ENCODE peak calls at places on chromosomes 6 and 20, in ten cellular contexts. D, B, L, P, F, H, K, W, G and X are unnamed samples.

GRCh38 chr20:25269057-25269832 is 21.4 kb downstream of the PYGB start:
- DNase-seq in D (peak), B (no peak), L (no peak), P (peak), F (no peak), H (no peak), K (no peak), W (no peak), G (peak), X (no peak)

GRCh38 chr6:12009904-12010634 is 2.0 kb upstream of the HIVEP1 start:
- DNase-seq in D (no peak), B (no peak), L (no peak), P (peak), F (no peak), H (no peak), K (peak), W (no peak), G (no peak), X (peak)

GRCh38 chr6:38391909-38392614 is 247.7 kb downstream of the BTBD9 start:
- DNase-seq in D (no peak), B (no peak), L (no peak), P (no peak), F (no peak), H (no peak), K (peak), W (no peak), G (no peak), X (no peak)

GRCh38 chr6:17584241-17584803 is 15.8 kb upstream of the FAM8A1 start:
- DNase-seq in D (no peak), B (peak), L (no peak), P (peak), F (peak), H (peak), K (peak), W (no peak), G (no peak), X (peak)

GRCh38 chr6:170233304-170234205 is 57.3 kb downstream of the DLL1 start:
- DNase-seq in D (no peak), B (no peak), L (no peak), P (no peak), F (no peak), H (no peak), K (no peak), W (no peak), G (peak), X (no peak)

GRCh38 chr20:5845686-5846651 is 95.8 kb downstream of the SHLD1 start:
- DNase-seq in D (no peak), B (no peak), L (no peak), P (peak), F (no peak), H (no peak), K (peak), W (no peak), G (no peak), X (no peak)

GRCh38 chr20:38357653-38358207 is 11.4 kb downstream of the LBP start:
- DNase-seq in D (no peak), B (no peak), L (no peak), P (no peak), F (no peak), H (peak), K (peak), W (no peak), G (no peak), X (no peak)

GRCh38 chr6:35737413-35738211 is 780 bp downstream of the ARMC12 start:
- DNase-seq in D (no peak), B (peak), L (no peak), P (peak), F (peak), H (peak), K (peak), W (no peak), G (no peak), X (peak)

GRCh38 chr20:1324598-1325172 is 4.3 kb downstream of the SDCBP2 start:
- DNase-seq in D (no peak), B (peak), L (peak), P (no peak), F (no peak), H (peak), K (peak), W (no peak), G (no peak), X (no peak)

GRCh38 chr20:6142348-6142993 is 19.6 kb upstream of the FERMT1 start:
- DNase-seq in D (peak), B (peak), L (peak), P (peak), F (peak), H (peak), K (peak), W (no peak), G (no peak), X (peak)

GRCh38 chr6:31749301-31750036 is 9.7 kb downstream of the MSH5 start:
- DNase-seq in D (no peak), B (no peak), L (no peak), P (no peak), F (no peak), H (no peak), K (no peak), W (no peak), G (no peak), X (no peak)

GRCh38 chr6:82363368-82364086 is at the start of gene TPBG:
- DNase-seq in D (peak), B (no peak), L (no peak), P (peak), F (peak), H (peak), K (peak), W (no peak), G (peak), X (peak)

GRCh38 chr20:52448513-52448912 is 256.9 kb upstream of the ZFP64 start:
- DNase-seq in D (no peak), B (no peak), L (no peak), P (no peak), F (no peak), H (peak), K (no peak), W (no peak), G (no peak), X (no peak)

GRCh38 chr6:71091946-71092345 is 135.1 kb upstream of the B3GAT2 start:
- DNase-seq in D (no peak), B (no peak), L (no peak), P (no peak), F (no peak), H (no peak), K (no peak), W (no peak), G (no peak), X (no peak)

GRCh38 chr6:29967379-29968010 is 25.2 kb downstream of the HLA-A start:
- DNase-seq in D (no peak), B (peak), L (no peak), P (peak), F (peak), H (peak), K (peak), W (no peak), G (no peak), X (peak)

GRCh38 chr20:51067792-51068191 is 44.9 kb upstream of the KCNG1 start:
- DNase-seq in D (no peak), B (no peak), L (no peak), P (no peak), F (no peak), H (no peak), K (no peak), W (no peak), G (no peak), X (peak)

GRCh38 chr6:145071836-145072235 is 663.5 kb downstream of the EPM2A start:
- DNase-seq in D (no peak), B (no peak), L (no peak), P (no peak), F (no peak), H (no peak), K (peak), W (no peak), G (no peak), X (no peak)

GRCh38 chr6:149750136-149750609 is 632 bp downstream of the PCMT1 start:
- DNase-seq in D (peak), B (peak), L (peak), P (peak), F (peak), H (peak), K (peak), W (peak), G (peak), X (peak)

GRCh38 chr6:24891004-24891403 is 44.8 kb downstream of the RIPOR2 start:
- DNase-seq in D (no peak), B (no peak), L (no peak), P (no peak), F (no peak), H (no peak), K (no peak), W (no peak), G (no peak), X (no peak)

GRCh38 chr20:59647271-59647670 is 42.9 kb downstream of the PHACTR3 start:
- DNase-seq in D (no peak), B (no peak), L (no peak), P (no peak), F (no peak), H (no peak), K (no peak), W (no peak), G (no peak), X (no peak)

GRCh38 chr6:89242574-89243330 is 25.6 kb upstream of the GABRR1 start:
- DNase-seq in D (no peak), B (peak), L (no peak), P (peak), F (peak), H (peak), K (peak), W (no peak), G (no peak), X (peak)

GRCh38 chr6:88989215-88989614 is 25.8 kb upstream of the RNGTT start:
- DNase-seq in D (no peak), B (no peak), L (no peak), P (no peak), F (no peak), H (no peak), K (peak), W (no peak), G (no peak), X (peak)

GRCh38 chr6:45591306-45591705 is 213.6 kb upstream of the SUPT3H start:
- DNase-seq in D (no peak), B (no peak), L (no peak), P (no peak), F (no peak), H (no peak), K (peak), W (no peak), G (no peak), X (no peak)

GRCh38 chr6:154488802-154489437 is 21.6 kb downstream of the CNKSR3 start:
- DNase-seq in D (no peak), B (no peak), L (no peak), P (no peak), F (no peak), H (peak), K (peak), W (no peak), G (no peak), X (no peak)

GRCh38 chr6:142744836-142745235 is 200.1 kb downstream of the HIVEP2 start:
- DNase-seq in D (no peak), B (no peak), L (no peak), P (no peak), F (no peak), H (no peak), K (peak), W (no peak), G (no peak), X (no peak)

GRCh38 chr6:73669005-73669404 is 15.2 kb upstream of the SLC17A5 start:
- DNase-seq in D (no peak), B (no peak), L (no peak), P (no peak), F (no peak), H (no peak), K (no peak), W (no peak), G (no peak), X (no peak)

GRCh38 chr6:33794910-33795615 is 6.1 kb upstream of the LEMD2 start:
- DNase-seq in D (no peak), B (no peak), L (no peak), P (no peak), F (no peak), H (no peak), K (no peak), W (no peak), G (peak), X (no peak)